ENCODE peak calls at places on chromosomes 2 and 18, in five cellular contexts. P is mesendoderm, T is suprapubic skin, Q is IMR-90, M is upper lobe of left lung. L is an unnamed sample.
A peak's percentile ranks its signal among the peaks of the same experiment; 100 is the strongest.

GRCh38 chr2:27795093-27795834 is 23.7 kb downstream of the MRPL33 start:
- DNase-seq in M (no peak), P (no peak), T (no peak), Q (no peak), L (no peak)

GRCh38 chr2:164456599-164456998 is 164.7 kb downstream of the GRB14 start:
- DNase-seq in P (no peak), T (no peak), Q (no peak), M (no peak), L (no peak)

GRCh38 chr2:195498176-195498575 is 158.8 kb upstream of the SLC39A10 start:
- DNase-seq in T (no peak), M (peak; percentile 53), P (peak; percentile 71), Q (peak; percentile 30), L (no peak)

GRCh38 chr18:1133541-1133940 is 228.9 kb downstream of the ADCYAP1 start:
- DNase-seq in T (no peak), M (no peak), Q (no peak), P (peak; percentile 3), L (no peak)

GRCh38 chr2:32810909-32811495 is 135.8 kb upstream of the LTBP1 start:
- DNase-seq in Q (no peak), M (no peak), T (no peak), P (no peak), L (no peak)

GRCh38 chr2:202178342-202178958 is 59.9 kb downstream of the SUMO1 start:
- DNase-seq in P (peak; percentile 78), M (peak; percentile 34), Q (peak; percentile 79), T (no peak), L (no peak)

GRCh38 chr18:11176416-11176815 is 27.0 kb upstream of the PIEZO2 start:
- DNase-seq in T (no peak), P (no peak), M (no peak), Q (peak; percentile 63), L (no peak)

GRCh38 chr2:202115385-202116060 is 42.5 kb downstream of the KIAA2012 start:
- DNase-seq in Q (peak; percentile 89), P (peak; percentile 60), M (no peak), T (no peak), L (no peak)

GRCh38 chr2:176234216-176234615 is 35.0 kb upstream of the MTX2 start:
- DNase-seq in T (no peak), P (no peak), M (no peak), Q (no peak), L (no peak)

GRCh38 chr18:9825571-9826073 is 60.2 kb upstream of the TXNDC2 start:
- DNase-seq in P (no peak), T (no peak), M (peak; percentile 76), Q (peak; percentile 96), L (no peak)

GRCh38 chr2:68169308-68169707 is 11.6 kb downstream of the PNO1 start:
- DNase-seq in T (no peak), Q (no peak), P (peak; percentile 13), M (no peak), L (no peak)

GRCh38 chr2:203122317-203122998 is 107.8 kb downstream of the NBEAL1 start:
- DNase-seq in Q (peak; percentile 6), M (no peak), T (no peak), P (peak; percentile 22), L (no peak)

GRCh38 chr2:1704606-1705556 is 39.4 kb downstream of the PXDN start:
- DNase-seq in M (no peak), P (peak; percentile 76), Q (no peak), T (no peak), L (peak; percentile 37)
- H3K27ac ChIP-seq in M (no peak overlapping the region), P (no peak overlapping the region), Q (no peak overlapping the region), T (no peak overlapping the region), L (no peak overlapping the region)

GRCh38 chr2:17800219-17800618 is 16.0 kb upstream of the MSGN1 start:
- DNase-seq in P (no peak), T (no peak), M (no peak), Q (peak; percentile 18), L (no peak)
- H3K4me3 ChIP-seq in P (no peak overlapping the region), T (no peak overlapping the region), M (no peak overlapping the region), Q (no peak overlapping the region), L (no peak overlapping the region)

DNA sequence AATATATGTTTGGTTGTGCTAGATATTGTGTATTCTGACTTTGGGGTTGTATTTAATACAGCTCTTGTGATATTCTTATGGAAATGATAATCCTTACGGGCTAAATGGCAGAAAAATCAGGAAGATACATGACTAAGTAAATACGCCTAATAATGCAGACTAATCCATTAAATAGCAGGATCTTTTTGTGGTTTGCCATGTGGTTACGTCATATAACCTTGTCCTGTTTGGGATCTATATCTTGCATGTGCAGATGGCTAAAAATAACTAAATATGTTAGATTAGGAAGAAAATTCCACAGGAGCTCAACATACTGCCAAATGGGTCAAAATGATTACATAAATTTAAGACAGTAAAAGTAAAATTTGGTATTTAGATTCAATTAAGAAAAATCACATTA is 83.0 kb downstream of the NEB start:
- DNase-seq in T (no peak), P (no peak), M (no peak), Q (no peak), L (no peak)
- H3K4me1 ChIP-seq in T (no peaks in the 10 kb centered on the region), P (no peaks in the 10 kb centered on the region), M (no peaks in the 10 kb centered on the region), Q (no peaks in the 10 kb centered on the region), L (no peaks in the 10 kb centered on the region)

GRCh38 chr2:219629976-219630695 is 2.7 kb downstream of the SLC4A3 start:
- DNase-seq in P (no peak), T (no peak), M (no peak), Q (no peak), L (no peak)
- H3K27ac ChIP-seq in P (no peak overlapping the region), T (no peak overlapping the region), M (no peak overlapping the region), Q (no peak overlapping the region), L (no peak overlapping the region)

GRCh38 chr2:166157578-166157977 is 29.8 kb upstream of the SCN1A start:
- DNase-seq in Q (no peak), P (no peak), M (no peak), T (no peak), L (no peak)
- H3K4me3 ChIP-seq in Q (no peak overlapping the region), P (no peak overlapping the region), M (no peak overlapping the region), T (no peak overlapping the region), L (no peak overlapping the region)

DNA sequence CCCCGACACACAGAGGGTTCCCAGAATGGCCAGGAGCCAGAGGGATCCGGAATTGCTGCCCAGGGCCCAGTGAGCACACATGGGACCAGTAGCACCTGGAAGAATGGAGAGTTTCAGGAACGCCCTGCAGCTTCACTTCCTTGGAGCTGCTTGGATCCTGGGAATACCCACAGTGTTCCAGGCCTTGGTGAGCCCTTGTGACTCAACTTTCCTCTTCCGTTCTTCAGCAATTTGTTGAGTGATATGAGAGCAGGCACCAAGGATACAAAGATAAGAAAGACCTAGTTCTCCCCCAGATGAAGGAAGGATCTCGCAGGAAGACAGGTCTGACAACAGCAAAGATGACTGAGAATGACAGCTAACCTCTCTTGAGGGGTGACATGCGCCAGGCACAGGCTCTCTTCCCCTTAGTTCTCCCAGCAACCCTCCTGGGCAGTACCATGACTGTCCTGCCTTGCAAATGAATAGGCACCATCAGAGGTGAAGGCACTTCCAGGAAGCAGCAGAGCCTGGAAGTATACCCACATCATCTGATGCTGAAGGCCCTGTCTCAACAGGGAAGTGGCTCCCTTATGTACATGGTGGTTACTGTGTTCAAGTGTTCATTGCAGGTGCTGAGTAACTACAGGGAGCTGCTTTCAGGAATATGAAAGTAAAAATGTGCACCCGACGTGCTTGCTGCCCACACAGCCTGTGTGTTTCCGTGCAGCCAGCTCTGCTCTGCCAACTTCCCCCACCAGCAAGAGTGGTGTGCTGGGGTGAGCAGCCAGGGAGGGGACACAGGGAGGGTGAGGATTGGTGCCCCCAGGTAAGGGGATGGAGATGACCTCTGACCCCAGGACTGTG is 116.2 kb downstream of the STPG4 start:
- DNase-seq in T (no peak), Q (no peak), P (no peak), M (no peak), L (no peak)
- H3K4me1 ChIP-seq in T (peaks cover 71% of the 10 kb centered on the region), Q (peaks cover 48% of the 10 kb centered on the region), P (peaks cover 18% of the 10 kb centered on the region), M (peaks cover 77% of the 10 kb centered on the region), L (peaks cover 26% of the 10 kb centered on the region)

GRCh38 chr2:173016451-173016850 is 59.2 kb upstream of the MAP3K20 start:
- DNase-seq in M (no peak), T (no peak), Q (no peak), P (no peak), L (no peak)
- H3K27ac ChIP-seq in M (no peak overlapping the region), T (no peak overlapping the region), Q (no peak overlapping the region), P (no peak overlapping the region), L (no peak overlapping the region)

L was measured in breast epithelium.